ENCODE peak calls at places on chromosomes 5 and 9, in nine cellular contexts. C, X, A, S, R, T, M, P and W are unnamed samples.
A peak's percentile ranks its signal among the peaks of the same experiment; 100 is the strongest.

GRCh38 chr5:141747152-141747640 is 65.2 kb upstream of the ARAP3 start:
- DNase-seq in C (peak; percentile 72), X (peak; percentile 38), A (no peak), S (no peak), R (peak; percentile 84), T (peak; percentile 46), M (peak; percentile 92), P (no peak), W (no peak)

GRCh38 chr5:164370841-164371240 is 865.4 kb downstream of the MAT2B start:
- DNase-seq in C (no peak), X (peak; percentile 5), A (no peak), S (no peak), R (no peak), T (no peak), M (no peak), P (no peak), W (no peak)

GRCh38 chr5:134524219-134524825 is 1.1 kb upstream of the JADE2 start:
- DNase-seq in C (peak; percentile 94), X (peak; percentile 63), A (peak; percentile 56), S (peak; percentile 84), R (peak; percentile 94), T (peak; percentile 87), M (peak; percentile 94), P (peak; percentile 74), W (no peak)

GRCh38 chr5:96256795-96257470 is 176.1 kb downstream of the PCSK1 start:
- DNase-seq in C (peak; percentile 71), X (peak; percentile 96), A (no peak), S (no peak), R (no peak), T (no peak), M (peak; percentile 41), P (no peak), W (peak; percentile 71)

GRCh38 chr9:2874001-2874750 is 30.3 kb upstream of the PUM3 start:
- DNase-seq in C (no peak), X (peak; percentile 30), A (no peak), S (no peak), R (no peak), T (no peak), M (no peak), P (no peak), W (no peak)

GRCh38 chr5:167993771-167994170 is 297.7 kb upstream of the WWC1 start:
- DNase-seq in C (peak; percentile 55), X (no peak), A (no peak), S (no peak), R (no peak), T (no peak), M (no peak), P (no peak), W (peak; percentile 41)

GRCh38 chr9:122213589-122214413 is 15.0 kb downstream of the LHX6 start:
- DNase-seq in C (peak; percentile 48), X (no peak), A (peak; percentile 21), S (no peak), R (no peak), T (no peak), M (peak; percentile 92), P (no peak), W (peak; percentile 36)

GRCh38 chr9:121811751-121812150 is 160.3 kb downstream of the DAB2IP start:
- DNase-seq in C (no peak), X (no peak), A (no peak), S (no peak), R (no peak), T (no peak), M (no peak), P (no peak), W (no peak)

GRCh38 chr5:56985941-56986630 is 34.2 kb upstream of the MIER3 start:
- DNase-seq in C (no peak), X (no peak), A (no peak), S (no peak), R (no peak), T (no peak), M (no peak), P (no peak), W (no peak)

GRCh38 chr5:160188151-160188967 is 40.9 kb upstream of the FABP6 start:
- DNase-seq in C (peak; percentile 75), X (peak; percentile 82), A (no peak), S (no peak), R (peak; percentile 67), T (peak; percentile 56), M (peak; percentile 91), P (peak; percentile 87), W (no peak)

GRCh38 chr9:34072410-34072809 is 23.7 kb upstream of the UBAP2 start:
- DNase-seq in C (no peak), X (no peak), A (no peak), S (no peak), R (no peak), T (peak; percentile 32), M (peak; percentile 77), P (no peak), W (peak; percentile 83)

GRCh38 chr5:79448336-79448735 is 65.6 kb downstream of the HOMER1 start:
- DNase-seq in C (no peak), X (peak; percentile 73), A (no peak), S (no peak), R (no peak), T (no peak), M (peak; percentile 42), P (no peak), W (no peak)

GRCh38 chr5:154900071-154900470 is 37.9 kb downstream of the GEMIN5 start:
- DNase-seq in C (no peak), X (no peak), A (no peak), S (no peak), R (no peak), T (no peak), M (no peak), P (no peak), W (no peak)

GRCh38 chr9:95570150-95570549 is 53.4 kb upstream of the PTCH1 start:
- DNase-seq in C (peak; percentile 31), X (peak; percentile 23), A (no peak), S (no peak), R (no peak), T (no peak), M (peak; percentile 85), P (no peak), W (no peak)

GRCh38 chr9:33065157-33066076 is 11.1 kb downstream of the SMU1 start:
- DNase-seq in C (no peak), X (no peak), A (no peak), S (no peak), R (no peak), T (no peak), M (no peak), P (no peak), W (no peak)
- H3K36me3 ChIP-seq in C (peaks cover 45% of the 10 kb centered on the region), X (peaks cover 36% of the 10 kb centered on the region), A (peaks cover 72% of the 10 kb centered on the region), S (peaks cover 47% of the 10 kb centered on the region), R (peaks cover 60% of the 10 kb centered on the region), T (peaks cover 37% of the 10 kb centered on the region), M (peaks cover 8% of the 10 kb centered on the region), P (peaks cover 79% of the 10 kb centered on the region), W (peaks cover 29% of the 10 kb centered on the region)

GRCh38 chr5:10689391-10690081 is 71.5 kb downstream of the DAP start:
- DNase-seq in C (no peak), X (peak; percentile 46), A (no peak), S (no peak), R (peak; percentile 27), T (no peak), M (peak; percentile 92), P (no peak), W (no peak)
- H3K36me3 ChIP-seq in C (peaks cover 16% of the 10 kb centered on the region), X (peaks cover 14% of the 10 kb centered on the region), A (no peaks in the 10 kb centered on the region), S (no peaks in the 10 kb centered on the region), R (no peaks in the 10 kb centered on the region), T (no peaks in the 10 kb centered on the region), M (no peaks in the 10 kb centered on the region), P (peaks cover 7% of the 10 kb centered on the region), W (no peaks in the 10 kb centered on the region)

DNA sequence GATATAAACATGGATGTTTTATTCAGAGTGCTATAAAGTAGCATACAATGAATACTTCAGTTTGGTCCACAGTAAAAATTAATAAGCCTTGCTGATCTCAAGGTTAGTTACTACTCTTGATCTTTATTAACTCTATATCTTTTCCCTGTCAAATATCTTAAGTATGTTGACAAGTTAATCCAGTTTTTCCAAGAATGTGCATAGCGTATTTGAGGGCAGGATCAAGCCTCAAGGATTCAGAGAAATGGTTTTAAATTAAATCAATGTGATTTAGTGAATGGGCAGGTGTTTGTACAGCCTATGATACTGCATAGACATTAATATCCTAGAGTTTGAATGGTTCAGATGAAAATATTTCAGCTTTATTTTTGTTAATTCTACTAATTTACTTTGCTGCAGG is 20.7 kb downstream of the MATR3 start:
- DNase-seq in C (no peak), X (no peak), A (no peak), S (no peak), R (no peak), T (no peak), M (no peak), P (no peak), W (no peak)
- H3K36me3 ChIP-seq in C (peaks cover 87% of the 10 kb centered on the region), X (peaks cover 32% of the 10 kb centered on the region), A (peaks cover 40% of the 10 kb centered on the region), S (peaks cover 44% of the 10 kb centered on the region), R (peaks cover 41% of the 10 kb centered on the region), T (peaks cover 22% of the 10 kb centered on the region), M (peaks cover 5% of the 10 kb centered on the region), P (peaks cover 81% of the 10 kb centered on the region), W (peaks cover 7% of the 10 kb centered on the region)

DNA sequence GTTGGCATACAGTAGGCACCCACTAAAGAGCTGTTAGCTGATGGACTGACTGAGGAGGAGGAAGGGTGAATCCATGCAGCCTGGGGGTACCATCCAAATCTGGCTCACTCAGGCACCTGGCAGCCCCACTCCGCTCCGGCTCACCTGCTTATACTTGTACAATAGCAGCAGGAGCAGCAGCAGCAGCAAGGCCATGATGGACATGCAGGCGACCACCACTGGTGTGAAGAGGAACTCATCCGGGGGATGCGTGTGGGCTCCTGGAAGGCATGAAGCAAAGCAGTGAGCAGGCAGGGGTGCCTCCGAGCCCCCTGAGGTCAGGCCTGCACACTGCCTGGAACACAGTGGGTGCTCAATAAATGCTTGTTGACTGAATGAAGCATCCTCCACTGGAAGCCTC is 18.3 kb downstream of the CSF1R start:
- DNase-seq in C (no peak), X (no peak), A (no peak), S (no peak), R (peak; percentile 53), T (no peak), M (no peak), P (no peak), W (no peak)
- H3K36me3 ChIP-seq in C (no peaks in the 10 kb centered on the region), X (no peaks in the 10 kb centered on the region), A (no peaks in the 10 kb centered on the region), S (no peaks in the 10 kb centered on the region), R (no peaks in the 10 kb centered on the region), T (no peaks in the 10 kb centered on the region), M (no peaks in the 10 kb centered on the region), P (no peaks in the 10 kb centered on the region), W (no peaks in the 10 kb centered on the region)

DNA sequence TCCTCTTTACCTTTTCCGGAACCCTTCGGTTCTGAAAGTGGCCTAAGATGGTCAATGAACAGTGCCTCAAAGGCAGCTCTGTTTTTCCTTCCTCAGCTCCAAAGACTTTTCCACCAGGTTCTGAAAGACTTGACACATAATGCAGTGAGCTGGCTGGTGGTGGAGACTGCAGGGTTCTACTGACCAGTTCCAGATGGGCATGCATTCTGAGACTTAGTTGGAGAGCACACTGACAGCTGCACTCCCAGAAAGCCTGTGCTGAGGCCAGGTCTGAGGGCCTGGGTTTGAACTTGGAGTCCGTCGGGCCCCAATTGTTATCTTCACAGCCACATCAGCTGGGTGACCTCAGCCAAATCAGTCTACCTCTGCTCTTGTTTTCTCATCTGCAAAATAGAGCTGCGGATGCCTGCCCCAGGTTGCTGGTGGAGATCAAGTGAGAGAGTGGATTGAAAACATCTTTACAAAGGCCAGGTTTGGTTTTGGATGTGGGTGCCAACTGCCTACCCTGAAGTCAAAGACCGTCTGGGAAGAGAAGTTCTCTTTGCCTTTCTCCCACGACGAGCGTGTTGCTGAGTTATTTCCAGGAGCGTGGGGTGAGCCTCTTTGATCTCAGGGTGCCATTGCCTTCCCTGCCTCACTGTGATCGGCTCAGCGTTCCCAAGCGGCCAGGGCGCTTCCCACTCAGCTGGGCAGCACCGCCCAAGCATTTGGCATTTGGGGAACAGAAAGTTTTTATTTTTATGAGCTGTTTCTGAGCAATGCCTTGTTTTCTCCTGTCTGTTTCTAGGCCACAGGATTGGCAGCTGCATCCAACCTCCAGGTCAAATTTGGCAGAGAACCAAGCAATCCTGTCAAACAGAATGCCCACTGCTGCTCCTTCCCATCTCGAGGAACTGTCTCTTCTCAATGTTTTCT is 54.9 kb downstream of the RAD23B start:
- DNase-seq in C (no peak), X (no peak), A (no peak), S (no peak), R (no peak), T (no peak), M (no peak), P (no peak), W (no peak)
- H3K36me3 ChIP-seq in C (peaks cover 61% of the 10 kb centered on the region), X (peaks cover 31% of the 10 kb centered on the region), A (peaks cover 9% of the 10 kb centered on the region), S (peaks cover 5% of the 10 kb centered on the region), R (no peaks in the 10 kb centered on the region), T (peaks cover 15% of the 10 kb centered on the region), M (peaks cover 11% of the 10 kb centered on the region), P (peaks cover 35% of the 10 kb centered on the region), W (peaks cover 22% of the 10 kb centered on the region)